ENCODE peak calls at places on chromosomes 13 and 19, in nine cellular contexts. P is fibroblast of the aortic adventitia; A is stimulated activated CD8-positive, alpha-beta memory T cell treated with anti-CD3 and anti-CD28 coated beads, Interleukin-4, amount 100 ng/mL, for 4 hours; R is breast epithelium; L is neural crest cell; C is retina; N is stimulated activated CD4-positive, alpha-beta T cell treated with anti-CD3 and anti-CD28 coated beads, Interleukin-1b, Interleukin-23, amount 100 ng/mL, for 1 hour; B is MCF 10A; M is sciatic nerve. Z is an unnamed sample.
A peak's percentile ranks its signal among the peaks of the same experiment; 100 is the strongest.

GRCh38 chr13:30395192-30396158 is 26.8 kb upstream of the UBE2L5 start:
- DNase-seq in A (peak; percentile 29), M (peak; percentile 95), B (peak; percentile 94), L (no peak), P (peak; percentile 98), C (peak; percentile 82), R (peak; percentile 97), N (no peak), Z (peak; percentile 75)

GRCh38 chr19:5395996-5396939 is 55.7 kb upstream of the PTPRS start:
- DNase-seq in M (no peak), R (no peak), L (no peak), N (no peak), C (peak; percentile 75), P (no peak), B (no peak), A (no peak), Z (no peak)

GRCh38 chr13:112545866-112546265 is 42.1 kb downstream of the TUBGCP3 start:
- DNase-seq in C (no peak), B (peak; percentile 27), R (no peak), L (no peak), A (no peak), N (no peak), P (peak; percentile 90), M (no peak), Z (no peak)

GRCh38 chr13:45055902-45056648 is 64.2 kb upstream of the GTF2F2 start:
- DNase-seq in P (peak; percentile 95), A (no peak), C (no peak), R (peak; percentile 52), M (peak; percentile 68), B (peak; percentile 93), L (no peak), N (no peak), Z (no peak)

GRCh38 chr19:7986321-7987083 is 18.9 kb downstream of the ELAVL1 start:
- DNase-seq in M (no peak), C (no peak), L (no peak), B (peak; percentile 71), P (peak; percentile 37), R (no peak), A (no peak), N (no peak), Z (no peak)

GRCh38 chr19:18379803-18380747 is 5.9 kb upstream of the GDF15 start:
- DNase-seq in M (peak; percentile 95), R (peak; percentile 97), B (peak; percentile 60), N (no peak), P (peak; percentile 97), L (no peak), A (no peak), C (no peak), Z (peak; percentile 86)

GRCh38 chr13:73228546-73228945 is 169.7 kb downstream of the KLF5 start:
- DNase-seq in A (no peak), P (peak; percentile 10), R (no peak), B (peak; percentile 32), N (no peak), C (no peak), L (no peak), M (no peak), Z (no peak)

GRCh38 chr19:31418055-31418454 is 68.8 kb upstream of the TSHZ3 start:
- DNase-seq in C (no peak), N (no peak), R (no peak), M (no peak), A (no peak), B (no peak), P (no peak), L (no peak), Z (no peak)

GRCh38 chr13:65725001-65725400 is 1505.1 kb downstream of the PCDH9 start:
- DNase-seq in N (no peak), R (no peak), M (no peak), L (no peak), A (no peak), P (peak; percentile 17), C (no peak), B (no peak), Z (no peak)

GRCh38 chr19:57321164-57321563 is 892 bp downstream of the ZNF543 start:
- DNase-seq in N (no peak), R (no peak), C (no peak), M (no peak), B (no peak), P (no peak), A (no peak), L (no peak), Z (no peak)